ENCODE peak calls at places on chromosome 11, in seven cellular contexts. One of them, this sample, is unnamed.

GRCh38 chr11:120978701-120979100 is 45.2 kb upstream of the TBCEL start:
- DNase-seq in A549: no peak
- DNase-seq in erythroblast: no peak
- DNase-seq in NCI-H510A treated with DMSO at 0.1 percent for 48 hours: no peak
- DNase-seq in Caki2: no peak
- DNase-seq in stimulated activated CD4-positive, alpha-beta T cell treated with anti-CD3 and anti-CD28 coated beads, Interleukin-2, amount 100 ng/mL, for 48 hours: no peak
- DNase-seq in NCI-H748 treated with DMSO at 0.1 percent for 48 hours: no peak
- DNase-seq in this sample: no peak

GRCh38 chr11:299951-300735 is 817 bp upstream of the IFITM5 start:
- DNase-seq in A549: no peak
- DNase-seq in NCI-H510A treated with DMSO at 0.1 percent for 48 hours: no peak
- DNase-seq in NCI-H748 treated with DMSO at 0.1 percent for 48 hours: no peak
- DNase-seq in erythroblast: no peak
- DNase-seq in Caki2: no peak
- DNase-seq in stimulated activated CD4-positive, alpha-beta T cell treated with anti-CD3 and anti-CD28 coated beads, Interleukin-2, amount 100 ng/mL, for 48 hours: no peak
- DNase-seq in this sample: peak

GRCh38 chr11:130318031-130318673 is 3.4 kb upstream of the ZBTB44 start:
- DNase-seq in NCI-H510A treated with DMSO at 0.1 percent for 48 hours: no peak
- DNase-seq in NCI-H748 treated with DMSO at 0.1 percent for 48 hours: no peak
- DNase-seq in erythroblast: no peak
- DNase-seq in A549: no peak
- DNase-seq in Caki2: peak
- DNase-seq in stimulated activated CD4-positive, alpha-beta T cell treated with anti-CD3 and anti-CD28 coated beads, Interleukin-2, amount 100 ng/mL, for 48 hours: no peak
- DNase-seq in this sample: no peak

GRCh38 chr11:106473089-106473722 is 395.7 kb downstream of the AASDHPPT start:
- DNase-seq in NCI-H748 treated with DMSO at 0.1 percent for 48 hours: no peak
- DNase-seq in erythroblast: no peak
- DNase-seq in stimulated activated CD4-positive, alpha-beta T cell treated with anti-CD3 and anti-CD28 coated beads, Interleukin-2, amount 100 ng/mL, for 48 hours: no peak
- DNase-seq in NCI-H510A treated with DMSO at 0.1 percent for 48 hours: no peak
- DNase-seq in Caki2: no peak
- DNase-seq in A549: no peak
- DNase-seq in this sample: no peak

GRCh38 chr11:17561111-17561415 is 14.0 kb downstream of the OTOG start:
- DNase-seq in NCI-H510A treated with DMSO at 0.1 percent for 48 hours: no peak
- DNase-seq in erythroblast: no peak
- DNase-seq in A549: no peak
- DNase-seq in Caki2: no peak
- DNase-seq in NCI-H748 treated with DMSO at 0.1 percent for 48 hours: no peak
- DNase-seq in stimulated activated CD4-positive, alpha-beta T cell treated with anti-CD3 and anti-CD28 coated beads, Interleukin-2, amount 100 ng/mL, for 48 hours: no peak
- DNase-seq in this sample: no peak

GRCh38 chr11:19800714-19801519 is 88.3 kb downstream of the NAV2 start:
- DNase-seq in Caki2: peak
- DNase-seq in NCI-H510A treated with DMSO at 0.1 percent for 48 hours: no peak
- DNase-seq in A549: no peak
- DNase-seq in NCI-H748 treated with DMSO at 0.1 percent for 48 hours: no peak
- DNase-seq in stimulated activated CD4-positive, alpha-beta T cell treated with anti-CD3 and anti-CD28 coated beads, Interleukin-2, amount 100 ng/mL, for 48 hours: no peak
- DNase-seq in erythroblast: no peak
- DNase-seq in this sample: no peak

GRCh38 chr11:64804346-64805210 is 1.6 kb upstream of the MAP4K2 start:
- DNase-seq in NCI-H510A treated with DMSO at 0.1 percent for 48 hours: no peak
- DNase-seq in Caki2: no peak
- DNase-seq in stimulated activated CD4-positive, alpha-beta T cell treated with anti-CD3 and anti-CD28 coated beads, Interleukin-2, amount 100 ng/mL, for 48 hours: no peak
- DNase-seq in A549: no peak
- DNase-seq in erythroblast: peak
- DNase-seq in NCI-H748 treated with DMSO at 0.1 percent for 48 hours: no peak
- DNase-seq in this sample: no peak

GRCh38 chr11:36622431-36623136 is 24.5 kb upstream of the RAG2 start:
- DNase-seq in erythroblast: peak
- DNase-seq in stimulated activated CD4-positive, alpha-beta T cell treated with anti-CD3 and anti-CD28 coated beads, Interleukin-2, amount 100 ng/mL, for 48 hours: no peak
- DNase-seq in NCI-H510A treated with DMSO at 0.1 percent for 48 hours: no peak
- DNase-seq in Caki2: peak
- DNase-seq in NCI-H748 treated with DMSO at 0.1 percent for 48 hours: no peak
- DNase-seq in A549: peak
- DNase-seq in this sample: peak

GRCh38 chr11:36500315-36500721 is 9.8 kb downstream of the TRAF6 start:
- DNase-seq in NCI-H510A treated with DMSO at 0.1 percent for 48 hours: no peak
- DNase-seq in erythroblast: no peak
- DNase-seq in stimulated activated CD4-positive, alpha-beta T cell treated with anti-CD3 and anti-CD28 coated beads, Interleukin-2, amount 100 ng/mL, for 48 hours: no peak
- DNase-seq in NCI-H748 treated with DMSO at 0.1 percent for 48 hours: no peak
- DNase-seq in Caki2: peak
- DNase-seq in A549: peak
- DNase-seq in this sample: no peak

GRCh38 chr11:134742228-134742612 is 330.2 kb upstream of the B3GAT1 start:
- DNase-seq in erythroblast: no peak
- DNase-seq in NCI-H748 treated with DMSO at 0.1 percent for 48 hours: no peak
- DNase-seq in NCI-H510A treated with DMSO at 0.1 percent for 48 hours: no peak
- DNase-seq in A549: no peak
- DNase-seq in Caki2: no peak
- DNase-seq in stimulated activated CD4-positive, alpha-beta T cell treated with anti-CD3 and anti-CD28 coated beads, Interleukin-2, amount 100 ng/mL, for 48 hours: no peak
- DNase-seq in this sample: no peak